ENCODE peak calls at places on chromosome 1, in nine cellular contexts. G is Caco-2; S is upper lobe of right lung; Y is activated naive CD4-positive, alpha-beta T cell treated with anti-CD3 and anti-CD28 coated beads, Interleukin-2, amount 50 U/mL, for 72 hours; K is thoracic aorta; W is fibroblast of lung; H is right atrium auricular region; T is uterus; D is kidney epithelial cell. E is an unnamed sample.

GRCh38 chr1:14113841-14114567 is 414.0 kb downstream of the PRDM2 start:
- DNase-seq in W (peak), K (no peak), D (no peak), G (peak), S (peak), H (peak), Y (no peak), T (peak), E (peak)

GRCh38 chr1:155093938-155094621 is 15.4 kb downstream of the EFNA3 start:
- DNase-seq in H (no peak), K (no peak), W (peak), D (no peak), Y (no peak), S (no peak), T (peak), G (no peak), E (peak)

GRCh38 chr1:25544819-25545218 is 1.4 kb downstream of the LDLRAP1 start:
- DNase-seq in G (no peak), K (no peak), T (no peak), Y (no peak), S (peak), D (no peak), W (no peak), H (no peak), E (peak)

GRCh38 chr1:119373465-119373864 is 4.9 kb downstream of the HAO2 start:
- DNase-seq in W (peak), H (no peak), D (no peak), Y (no peak), S (no peak), G (no peak), T (no peak), K (no peak), E (no peak)

GRCh38 chr1:92853299-92853698 is 21.5 kb downstream of the RPL5 start:
- DNase-seq in G (no peak), D (no peak), K (no peak), Y (no peak), H (no peak), W (no peak), T (no peak), S (no peak), E (no peak)

GRCh38 chr1:104991702-104992101 is 1242.0 kb downstream of the AMY1C start:
- DNase-seq in D (no peak), K (no peak), W (no peak), S (no peak), Y (no peak), T (no peak), H (no peak), G (no peak), E (no peak)

GRCh38 chr1:89130716-89131115 is 4.8 kb upstream of the GBP2 start:
- DNase-seq in T (no peak), H (no peak), D (no peak), G (no peak), W (peak), K (no peak), Y (no peak), S (no peak), E (no peak)

GRCh38 chr1:165575700-165576099 is 31.9 kb downstream of the LRRC52 start:
- DNase-seq in D (no peak), Y (no peak), T (no peak), H (no peak), G (no peak), W (no peak), K (no peak), S (no peak), E (no peak)

GRCh38 chr1:46643368-46643775 is 24.8 kb downstream of the ATPAF1 start:
- DNase-seq in G (no peak), Y (no peak), W (peak), H (no peak), D (peak), T (no peak), S (no peak), K (no peak), E (peak)

GRCh38 chr1:50704126-50704525 is 255.9 kb downstream of the FAF1 start:
- DNase-seq in Y (no peak), S (no peak), D (no peak), W (peak), G (peak), K (no peak), T (no peak), H (no peak), E (peak)

E was measured in G401.